ENCODE peak calls at places on chromosomes 6 and 20, in six cellular contexts. One of them, this sample, is unnamed. For H3K79me1 and H3K4me1, the result is how much of the 10 kb centered on the place peaks cover.

GRCh38 chr20:34216382-34216742 is 24.9 kb upstream of the ASIP start:
- DNase-seq in H1: no peak
- DNase-seq in H9: no peak
- DNase-seq in trophoblast cell: no peak
- DNase-seq in mesenchymal stem cell: no peak
- DNase-seq in IMR-90: no peak
- DNase-seq in this sample: no peak

GRCh38 chr6:125752773-125753172 is 3.3 kb downstream of the HEY2 start:
- DNase-seq in trophoblast cell: no peak
- DNase-seq in mesenchymal stem cell: no peak
- DNase-seq in IMR-90: no peak
- DNase-seq in H9: no peak
- DNase-seq in H1: no peak
- DNase-seq in this sample: no peak

GRCh38 chr20:32018269-32019155 is 8.3 kb downstream of the CCM2L start:
- DNase-seq in IMR-90: no peak
- DNase-seq in trophoblast cell: peak
- DNase-seq in mesenchymal stem cell: no peak
- DNase-seq in H1: peak
- DNase-seq in H9: peak
- DNase-seq in this sample: peak

GRCh38 chr20:17536944-17537444 is 5.8 kb upstream of the BFSP1 start:
- DNase-seq in H9: peak
- DNase-seq in H1: peak
- DNase-seq in mesenchymal stem cell: peak
- DNase-seq in IMR-90: peak
- DNase-seq in trophoblast cell: peak
- DNase-seq in this sample: peak

GRCh38 chr6:105005446-105005845 is 48.5 kb downstream of the LIN28B start:
- DNase-seq in H9: no peak
- DNase-seq in H1: no peak
- DNase-seq in mesenchymal stem cell: no peak
- DNase-seq in trophoblast cell: no peak
- DNase-seq in IMR-90: no peak
- DNase-seq in this sample: no peak

GRCh38 chr6:34352305-34352937 is 40.0 kb downstream of the NUDT3 start:
- DNase-seq in mesenchymal stem cell: peak
- DNase-seq in trophoblast cell: peak
- DNase-seq in H9: no peak
- DNase-seq in H1: no peak
- DNase-seq in IMR-90: peak
- DNase-seq in this sample: no peak

GRCh38 chr6:75752365-75752764 is 3.3 kb downstream of the MYO6 start:
- DNase-seq in mesenchymal stem cell: peak
- DNase-seq in IMR-90: peak
- DNase-seq in trophoblast cell: peak
- DNase-seq in H9: no peak
- DNase-seq in H1: no peak
- DNase-seq in this sample: no peak

GRCh38 chr6:152969688-152970418 is 13.0 kb downstream of the FBXO5 start:
- DNase-seq in H1: no peak
- DNase-seq in mesenchymal stem cell: no peak
- DNase-seq in IMR-90: no peak
- DNase-seq in trophoblast cell: no peak
- DNase-seq in H9: no peak
- DNase-seq in this sample: no peak

GRCh38 chr6:132934496-132934895 is 120.1 kb downstream of the RPS12 start:
- DNase-seq in IMR-90: no peak
- DNase-seq in mesenchymal stem cell: peak
- DNase-seq in trophoblast cell: no peak
- DNase-seq in H1: no peak
- DNase-seq in H9: no peak
- DNase-seq in this sample: no peak

GRCh38 chr6:104711371-104711770 is 148.3 kb downstream of the HACE1 start:
- DNase-seq in IMR-90: peak
- DNase-seq in mesenchymal stem cell: peak
- DNase-seq in trophoblast cell: peak
- DNase-seq in H9: no peak
- DNase-seq in H1: no peak
- DNase-seq in this sample: no peak

GRCh38 chr6:1502041-1502440 is 107.7 kb upstream of the FOXC1 start:
- DNase-seq in trophoblast cell: no peak
- DNase-seq in H1: no peak
- DNase-seq in H9: no peak
- DNase-seq in IMR-90: no peak
- DNase-seq in mesenchymal stem cell: no peak
- DNase-seq in this sample: no peak

GRCh38 chr6:35299674-35300073 is 2.1 kb downstream of the DEF6 start:
- DNase-seq in mesenchymal stem cell: no peak
- DNase-seq in H1: no peak
- DNase-seq in trophoblast cell: no peak
- DNase-seq in IMR-90: no peak
- DNase-seq in H9: no peak
- DNase-seq in this sample: no peak

GRCh38 chr20:24136659-24137246 is 148.2 kb upstream of the GGTLC1 start:
- DNase-seq in IMR-90: no peak
- DNase-seq in mesenchymal stem cell: no peak
- DNase-seq in H1: no peak
- DNase-seq in trophoblast cell: no peak
- DNase-seq in H9: no peak
- DNase-seq in this sample: no peak

GRCh38 chr20:12570371-12570770 is 438.4 kb upstream of the SPTLC3 start:
- DNase-seq in IMR-90: no peak
- DNase-seq in H9: peak
- DNase-seq in mesenchymal stem cell: peak
- DNase-seq in trophoblast cell: peak
- DNase-seq in H1: peak
- DNase-seq in this sample: peak

GRCh38 chr20:62063981-62064787 is 1.5 kb downstream of the TAF4 start:
- DNase-seq in trophoblast cell: peak
- DNase-seq in H1: no peak
- DNase-seq in mesenchymal stem cell: peak
- DNase-seq in H9: peak
- DNase-seq in IMR-90: no peak
- DNase-seq in this sample: peak

GRCh38 chr6:3663811-3664210 is 87.7 kb downstream of the PXDC1 start:
- DNase-seq in H9: no peak
- DNase-seq in mesenchymal stem cell: no peak
- DNase-seq in H1: no peak
- DNase-seq in IMR-90: no peak
- DNase-seq in trophoblast cell: no peak
- DNase-seq in this sample: no peak

GRCh38 chr6:158819213-158819976 is at the start of gene EZR:
- DNase-seq in mesenchymal stem cell: peak
- DNase-seq in H1: peak
- DNase-seq in IMR-90: peak
- DNase-seq in H9: peak
- DNase-seq in trophoblast cell: peak
- DNase-seq in this sample: peak

GRCh38 chr20:10337291-10337690 is 96.7 kb downstream of the MKKS start:
- DNase-seq in mesenchymal stem cell: no peak
- DNase-seq in H1: no peak
- DNase-seq in H9: no peak
- DNase-seq in IMR-90: no peak
- DNase-seq in trophoblast cell: no peak
- DNase-seq in this sample: no peak

GRCh38 chr6:157628463-157628862 is 194.6 kb upstream of the SNX9 start:
- DNase-seq in H9: no peak
- DNase-seq in H1: no peak
- DNase-seq in IMR-90: no peak
- DNase-seq in trophoblast cell: no peak
- DNase-seq in mesenchymal stem cell: no peak
- DNase-seq in this sample: no peak

GRCh38 chr6:156309017-156309416 is 468.2 kb upstream of the ARID1B start:
- DNase-seq in trophoblast cell: no peak
- DNase-seq in mesenchymal stem cell: no peak
- DNase-seq in H1: no peak
- DNase-seq in IMR-90: no peak
- DNase-seq in H9: no peak
- DNase-seq in this sample: no peak

GRCh38 chr20:672975-673604 is 2.5 kb downstream of the SCRT2 start:
- DNase-seq in trophoblast cell: peak
- DNase-seq in H1: no peak
- DNase-seq in IMR-90: no peak
- DNase-seq in mesenchymal stem cell: no peak
- DNase-seq in H9: no peak
- DNase-seq in this sample: no peak

GRCh38 chr20:50967621-50968020 is 9.0 kb downstream of the MOCS3 start:
- DNase-seq in IMR-90: no peak
- DNase-seq in trophoblast cell: no peak
- DNase-seq in mesenchymal stem cell: no peak
- DNase-seq in H1: no peak
- DNase-seq in H9: no peak
- DNase-seq in this sample: peak

GRCh38 chr6:33314943-33315752 is 1.3 kb upstream of the TAPBP start:
- DNase-seq in H1: no peak
- DNase-seq in trophoblast cell: peak
- DNase-seq in IMR-90: no peak
- DNase-seq in H9: peak
- DNase-seq in mesenchymal stem cell: no peak
- DNase-seq in this sample: no peak

GRCh38 chr6:71194730-71195129 is 93.9 kb upstream of the OGFRL1 start:
- DNase-seq in mesenchymal stem cell: peak
- DNase-seq in H1: no peak
- DNase-seq in IMR-90: peak
- DNase-seq in trophoblast cell: peak
- DNase-seq in H9: no peak
- DNase-seq in this sample: no peak

GRCh38 chr6:6588064-6588923 is at the start of gene LY86:
- DNase-seq in mesenchymal stem cell: no peak
- DNase-seq in IMR-90: no peak
- DNase-seq in trophoblast cell: no peak
- DNase-seq in H9: no peak
- DNase-seq in H1: no peak
- DNase-seq in this sample: no peak

GRCh38 chr6:123417411-123417810 is 219.3 kb downstream of the TRDN start:
- DNase-seq in trophoblast cell: no peak
- DNase-seq in H1: no peak
- DNase-seq in mesenchymal stem cell: no peak
- DNase-seq in H9: no peak
- DNase-seq in IMR-90: no peak
- DNase-seq in this sample: no peak
- H2AFZ ChIP-seq in trophoblast cell: no peak
- H2AFZ ChIP-seq in H1: peak
- H2AFZ ChIP-seq in mesenchymal stem cell: no peak
- H2AFZ ChIP-seq in H9: no peak
- H2AFZ ChIP-seq in IMR-90: no peak
- H2AFZ ChIP-seq in this sample: peak

DNA sequence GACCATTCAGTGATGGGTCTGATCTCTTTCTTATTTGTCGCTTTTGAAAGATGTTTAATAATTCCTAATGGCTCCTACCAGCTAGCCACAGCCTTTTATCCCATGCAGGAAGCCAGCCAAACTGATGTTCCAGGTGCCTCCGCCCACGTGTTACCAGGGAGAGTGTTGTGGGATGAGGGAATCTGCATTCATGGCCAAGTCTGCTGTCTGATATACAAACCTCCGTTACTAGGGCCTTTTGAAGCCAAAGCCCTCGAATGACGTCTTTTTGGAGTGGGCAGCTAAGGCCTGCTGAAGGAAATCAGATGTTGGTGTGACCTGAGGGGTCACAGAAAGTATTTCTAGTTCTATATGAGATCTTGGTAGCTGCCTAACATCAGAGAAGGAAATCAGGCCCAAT is 21.3 kb downstream of the STK35 start:
- DNase-seq in IMR-90: peak
- DNase-seq in trophoblast cell: no peak
- DNase-seq in H1: no peak
- DNase-seq in H9: no peak
- DNase-seq in mesenchymal stem cell: peak
- DNase-seq in this sample: no peak
- H3K79me1 ChIP-seq in IMR-90: half or more
- H3K79me1 ChIP-seq in trophoblast cell: under half
- H3K79me1 ChIP-seq in H1: under half
- H3K79me1 ChIP-seq in H9: under half
- H3K79me1 ChIP-seq in mesenchymal stem cell: half or more
- H3K79me1 ChIP-seq in this sample: under half

DNA sequence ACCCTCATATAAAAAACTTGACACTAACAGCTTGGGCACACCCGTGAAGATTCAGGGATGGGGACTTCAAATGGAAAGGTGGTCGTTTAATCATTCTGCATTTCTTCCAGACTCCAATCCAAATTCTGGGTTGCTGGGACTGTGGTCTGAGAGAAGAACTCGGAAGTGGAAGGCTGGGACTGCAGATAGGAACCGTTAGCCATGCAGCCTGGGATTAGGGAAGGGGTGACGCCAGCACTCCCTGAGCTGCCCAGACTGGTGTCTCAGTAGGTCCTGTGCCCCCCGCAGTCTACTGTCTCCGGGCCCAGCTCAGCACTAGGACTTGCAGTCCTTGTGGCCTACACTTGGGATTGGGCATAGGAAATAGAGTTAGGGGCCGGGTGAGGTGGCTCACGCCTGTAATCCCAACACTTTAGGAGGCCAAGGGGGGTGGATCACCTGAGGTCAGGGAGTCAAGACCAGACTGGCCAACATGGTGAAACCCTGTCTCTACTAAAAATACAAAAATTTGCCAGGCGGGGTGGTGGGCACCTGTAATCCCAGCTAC is 511 bp upstream of the CLIC1 start:
- DNase-seq in IMR-90: no peak
- DNase-seq in H1: no peak
- DNase-seq in trophoblast cell: no peak
- DNase-seq in mesenchymal stem cell: no peak
- DNase-seq in H9: peak
- DNase-seq in this sample: peak
- H3K4me1 ChIP-seq in IMR-90: under half
- H3K4me1 ChIP-seq in H1: under half
- H3K4me1 ChIP-seq in trophoblast cell: under half
- H3K4me1 ChIP-seq in mesenchymal stem cell: under half
- H3K4me1 ChIP-seq in H9: under half
- H3K4me1 ChIP-seq in this sample: under half

DNA sequence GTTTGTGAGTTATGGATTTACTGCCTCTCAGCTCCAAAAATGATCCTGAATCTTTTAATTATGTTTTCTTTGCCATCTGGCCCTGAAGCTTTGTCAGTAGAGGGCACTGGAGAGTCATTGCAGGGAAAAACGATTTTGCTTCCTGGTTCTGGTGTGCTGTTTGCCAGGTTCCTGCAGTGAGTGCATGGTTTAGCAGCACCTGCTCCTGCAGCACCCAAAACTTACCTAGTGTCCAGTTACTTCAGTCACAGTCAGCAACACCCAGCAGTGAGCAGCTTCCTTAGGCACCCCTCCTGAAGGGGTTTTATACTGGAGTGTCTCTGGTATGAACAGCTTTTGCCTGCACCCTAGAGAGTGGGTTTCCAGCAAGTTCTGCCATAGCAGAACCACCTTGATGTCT is 6.0 kb upstream of the TRIM26 start:
- DNase-seq in IMR-90: peak
- DNase-seq in H1: no peak
- DNase-seq in trophoblast cell: peak
- DNase-seq in H9: peak
- DNase-seq in mesenchymal stem cell: peak
- DNase-seq in this sample: no peak
- H2AFZ ChIP-seq in IMR-90: peak
- H2AFZ ChIP-seq in H1: no peak
- H2AFZ ChIP-seq in trophoblast cell: no peak
- H2AFZ ChIP-seq in H9: no peak
- H2AFZ ChIP-seq in mesenchymal stem cell: peak
- H2AFZ ChIP-seq in this sample: peak

This sample was measured in neuronal stem cell.